ENCODE peak calls at places on chromosomes 7 and 10, in ten cellular contexts. X is hepatocyte; C is stimulated activated naive B cell treated with anti-CD40 and anti-IgM and Interleukin-4, amounts not matched to agents 10 μg/mL and 1 μg/mL and 100 μg/mL, for 72 hours; V is COLO829; E is midbrain; K is colonic mucosa; M is NCI-H2171 treated with DMSO at 0.1 percent for 48 hours; W is activated T-cell treated with anti-CD3 and anti-CD28 coated beads, Interleukin-2, amount 50 U/mL, for 4 hours; N is NCI-H748 treated with DMSO at 0.1 percent for 48 hours; I is HS-27A. G is an unnamed sample.

GRCh38 chr10:62748386-62748785 is 56.1 kb upstream of the ADO start:
- DNase-seq in M (no peak), K (no peak), W (no peak), N (no peak), X (no peak), C (no peak), V (no peak), E (no peak), I (no peak), G (no peak)

GRCh38 chr10:79401015-79401921 is 44.2 kb downstream of the ZCCHC24 start:
- DNase-seq in M (no peak), E (peak; percentile 45), W (no peak), V (no peak), N (no peak), X (no peak), C (no peak), K (no peak), I (no peak), G (no peak)

GRCh38 chr7:95589766-95590165 is 6.5 kb downstream of the PDK4 start:
- DNase-seq in X (no peak), W (no peak), M (no peak), V (no peak), I (no peak), E (no peak), C (no peak), N (no peak), K (no peak), G (no peak)

GRCh38 chr7:40419832-40420231 is 285.0 kb downstream of the SUGCT start:
- DNase-seq in X (no peak), E (no peak), I (no peak), N (no peak), C (no peak), K (no peak), W (no peak), M (no peak), V (no peak), G (no peak)

GRCh38 chr7:120856621-120857352 is 1.2 kb downstream of the TSPAN12 start:
- DNase-seq in W (no peak), X (peak; percentile 63), N (peak; percentile 14), I (no peak), V (no peak), M (peak; percentile 19), E (peak; percentile 5), K (peak; percentile 59), C (peak; percentile 7), G (peak; percentile 74)

GRCh38 chr10:69382382-69383117 is 34.2 kb downstream of the TACR2 start:
- DNase-seq in V (no peak), I (no peak), K (no peak), M (no peak), C (no peak), X (no peak), E (no peak), W (no peak), N (no peak), G (no peak)

GRCh38 chr10:1476106-1476803 is 261.1 kb downstream of the ADARB2 start:
- DNase-seq in W (no peak), X (no peak), E (no peak), V (no peak), M (peak; percentile 63), K (no peak), N (no peak), C (no peak), I (no peak), G (no peak)

GRCh38 chr10:74293686-74294365 is 142.8 kb downstream of the ADK start:
- DNase-seq in V (no peak), W (no peak), E (no peak), C (no peak), K (no peak), M (peak; percentile 35), I (peak; percentile 42), X (peak; percentile 53), N (peak; percentile 46), G (no peak)

GRCh38 chr10:71255817-71256660 is 43.7 kb downstream of the UNC5B start:
- DNase-seq in C (no peak), X (peak; percentile 50), W (no peak), M (peak; percentile 57), K (peak; percentile 92), I (no peak), N (no peak), V (no peak), E (no peak), G (no peak)

GRCh38 chr10:120555436-120556163 is 98.6 kb downstream of the PLPP4 start:
- DNase-seq in K (no peak), C (no peak), V (no peak), X (no peak), M (no peak), E (no peak), N (no peak), I (no peak), W (no peak), G (no peak)

GRCh38 chr10:130215076-130215917 is 79.1 kb downstream of the GLRX3 start:
- DNase-seq in K (no peak), C (no peak), I (no peak), W (no peak), V (no peak), M (no peak), E (no peak), N (no peak), X (no peak), G (peak; percentile 5)

GRCh38 chr10:58755688-58756087 is 243.0 kb downstream of the BICC1 start:
- DNase-seq in I (no peak), V (no peak), C (no peak), X (peak; percentile 55), M (no peak), K (no peak), E (no peak), W (no peak), N (no peak), G (no peak)

GRCh38 chr10:11547111-11547625 is 64.3 kb downstream of the USP6NL start:
- DNase-seq in N (no peak), X (no peak), I (no peak), W (no peak), K (no peak), V (no peak), M (peak; percentile 20), E (no peak), C (no peak), G (no peak)

GRCh38 chr7:141220263-141220662 is 146.4 kb downstream of the TMEM178B start:
- DNase-seq in M (peak; percentile 11), X (no peak), K (no peak), N (peak; percentile 50), W (no peak), V (peak; percentile 81), E (no peak), I (no peak), C (no peak), G (no peak)

GRCh38 chr7:98613601-98614425 is 3.3 kb upstream of the NPTX2 start:
- DNase-seq in V (no peak), X (peak; percentile 67), E (no peak), N (no peak), K (no peak), M (no peak), C (no peak), I (no peak), W (no peak), G (no peak)

GRCh38 chr7:37901890-37902524 is 14.6 kb downstream of the SFRP4 start:
- DNase-seq in I (peak; percentile 30), N (no peak), V (peak; percentile 22), W (no peak), X (no peak), E (no peak), K (no peak), M (peak; percentile 22), C (no peak), G (no peak)

GRCh38 chr7:92682767-92683539 is 92.8 kb upstream of the FAM133B start:
- DNase-seq in C (no peak), X (no peak), E (no peak), V (peak; percentile 77), K (no peak), M (no peak), N (no peak), W (no peak), I (no peak), G (no peak)

GRCh38 chr7:47435889-47436312 is 146.0 kb downstream of the TNS3 start:
- DNase-seq in C (no peak), N (peak; percentile 6), W (no peak), K (peak; percentile 76), X (peak; percentile 75), I (no peak), M (peak; percentile 20), V (peak; percentile 88), E (peak; percentile 77), G (peak; percentile 71)

GRCh38 chr7:108360058-108360800 is 96.0 kb downstream of the NRCAM start:
- DNase-seq in I (no peak), E (no peak), M (no peak), W (no peak), X (no peak), N (no peak), K (no peak), C (no peak), V (no peak), G (no peak)

GRCh38 chr7:19621740-19622139 is 87.1 kb downstream of the POLR1F start:
- DNase-seq in K (no peak), N (no peak), C (no peak), V (peak; percentile 49), X (no peak), E (no peak), W (no peak), I (peak; percentile 30), M (no peak), G (no peak)